ENCODE peak calls at places on chromosomes 7 and 10, in six cellular contexts. I is CD8-positive, alpha-beta T cell; C is endothelial cell; W is WTC11; P is psoas muscle; S is GM12864. D is an unnamed sample.
A peak's percentile ranks its signal among the peaks of the same experiment; 100 is the strongest.

GRCh38 chr10:99711129-99711719 is 20.7 kb downstream of the COX15 start:
- DNase-seq in W (no peak), S (peak; percentile 16), C (peak; percentile 22), P (no peak), I (peak; percentile 25), D (no peak)

GRCh38 chr7:77388055-77388454 is 28.1 kb downstream of the GSAP start:
- DNase-seq in W (no peak), C (no peak), S (no peak), I (no peak), P (no peak), D (no peak)

GRCh38 chr7:2175514-2175913 is 57.2 kb downstream of the MAD1L1 start:
- DNase-seq in I (no peak), W (no peak), C (no peak), P (no peak), S (no peak), D (no peak)

GRCh38 chr10:126902157-126902556 is 3.1 kb upstream of the DOCK1 start:
- DNase-seq in C (no peak), P (no peak), W (no peak), S (no peak), I (no peak), D (no peak)

GRCh38 chr10:132961864-132962622 is 19.7 kb upstream of the CFAP46 start:
- DNase-seq in I (peak; percentile 53), P (peak; percentile 56), C (peak; percentile 67), W (peak; percentile 85), S (no peak), D (no peak)

GRCh38 chr7:19491821-19492452 is 216.9 kb downstream of the POLR1F start:
- DNase-seq in C (no peak), S (no peak), P (no peak), I (no peak), W (no peak), D (no peak)

GRCh38 chr10:106043833-106044232 is 1120.7 kb downstream of the SORCS1 start:
- DNase-seq in W (no peak), P (no peak), S (no peak), I (no peak), C (no peak), D (no peak)

GRCh38 chr7:43513236-43513635 is 69.7 kb upstream of the STK17A start:
- DNase-seq in S (no peak), I (no peak), W (no peak), C (no peak), P (no peak), D (no peak)

GRCh38 chr10:73884017-73884416 is 9.7 kb upstream of the CAMK2G start:
- DNase-seq in W (no peak), S (no peak), C (no peak), P (no peak), I (no peak), D (no peak)

GRCh38 chr10:99859585-99859984 is 77.1 kb downstream of the ABCC2 start:
- DNase-seq in C (peak; percentile 41), I (no peak), S (no peak), P (no peak), W (peak; percentile 59), D (no peak)

GRCh38 chr7:25288536-25289283 is 60.4 kb upstream of the NPVF start:
- DNase-seq in I (no peak), C (no peak), S (no peak), W (no peak), P (no peak), D (no peak)

GRCh38 chr7:75983471-75984129 is 10.8 kb downstream of the TMEM120A start:
- DNase-seq in I (no peak), P (no peak), S (no peak), W (no peak), C (no peak), D (no peak)

GRCh38 chr7:121084748-121085336 is 96.3 kb downstream of the CPED1 start:
- DNase-seq in I (no peak), C (no peak), P (peak; percentile 26), S (no peak), W (no peak), D (no peak)

GRCh38 chr7:155594163-155594732 is 47.9 kb upstream of the CNPY1 start:
- DNase-seq in P (no peak), I (no peak), C (no peak), W (no peak), S (no peak), D (no peak)

GRCh38 chr10:112955736-112956421 is 5.8 kb downstream of the TCF7L2 start:
- DNase-seq in I (no peak), P (no peak), S (no peak), C (no peak), W (no peak), D (no peak)

GRCh38 chr7:55463863-55464262 is 98.7 kb downstream of the LANCL2 start:
- DNase-seq in P (no peak), S (no peak), I (no peak), C (no peak), W (no peak), D (no peak)

GRCh38 chr7:140810830-140811556 is 113.7 kb downstream of the BRAF start:
- DNase-seq in P (no peak), W (peak; percentile 52), I (peak; percentile 69), C (peak; percentile 72), S (peak; percentile 37), D (no peak)

GRCh38 chr10:83516788-83517187 is 622.5 kb upstream of the GHITM start:
- DNase-seq in C (no peak), I (no peak), S (no peak), W (no peak), P (no peak), D (no peak)

DNA sequence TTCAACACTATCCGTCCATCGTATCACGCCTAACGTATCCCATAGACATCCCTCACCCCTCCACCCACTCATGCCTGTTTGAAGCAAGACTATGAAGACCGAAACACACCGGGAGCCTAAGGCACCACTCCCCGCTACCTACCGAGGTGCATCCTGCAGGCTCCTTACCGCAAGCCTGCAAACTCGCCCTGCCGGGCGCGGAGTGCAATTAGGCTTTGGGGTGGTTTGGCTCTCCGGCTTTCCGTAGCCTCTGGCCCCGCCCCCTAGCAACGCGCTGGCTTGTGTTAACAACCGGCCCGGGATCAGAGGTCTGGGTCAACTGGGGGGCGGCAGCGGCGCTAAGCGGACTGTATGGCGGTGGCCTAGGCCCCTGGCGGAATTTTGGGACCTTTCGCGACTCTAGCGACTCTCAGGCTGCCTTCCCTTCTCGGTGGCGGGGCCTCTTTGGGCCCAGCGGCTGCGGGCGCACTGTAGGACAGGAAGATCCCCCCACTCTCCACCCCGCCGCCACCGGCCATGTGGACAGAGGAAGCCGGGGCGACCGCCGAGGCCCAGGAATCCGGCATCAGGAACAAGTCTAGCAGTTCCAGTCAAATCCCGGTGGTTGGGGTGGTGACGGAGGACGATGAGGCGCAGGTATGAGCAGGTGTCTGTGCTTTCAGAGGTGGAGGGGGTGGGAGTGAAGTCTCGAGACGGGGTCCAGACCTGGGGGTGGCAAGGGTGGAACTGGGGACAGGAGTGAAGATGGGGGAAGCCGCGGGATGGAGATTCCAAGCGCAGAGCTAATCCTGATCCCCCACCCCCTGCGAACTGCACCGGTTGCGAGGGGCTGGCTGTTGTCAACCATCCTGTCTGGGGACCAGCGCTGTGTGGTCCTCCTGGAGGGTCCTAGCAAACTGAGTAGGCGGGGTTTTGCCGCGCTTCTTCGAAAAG is at the start of gene CFAP69:
- DNase-seq in C (peak; percentile 93), W (peak; percentile 98), I (peak; percentile 86), S (peak; percentile 48), P (peak; percentile 92), D (peak; percentile 75)
- TF ChIP-seq CTCF in C (no peak), W (no peak), I (peak; percentile 19), S (peak; percentile 30), P (peak; percentile 24), D (no peak)

GRCh38 chr7:21767300-21767900 is 178.3 kb downstream of the CDCA7L start:
- DNase-seq in S (peak; percentile 58), C (peak; percentile 49), P (no peak), W (peak; percentile 65), I (no peak), D (no peak)
- TF ChIP-seq CTCF in S (peak; percentile 74), C (peak; percentile 63), P (no peak), W (peak; percentile 40), I (no peak), D (peak; percentile 64)

GRCh38 chr7:122887198-122887597 is 938 bp upstream of the CADPS2 start:
- DNase-seq in I (no peak), C (peak; percentile 58), S (no peak), W (peak; percentile 46), P (peak; percentile 54), D (no peak)
- TF ChIP-seq CTCF in I (no peak), C (no peak), S (no peak), W (no peak), P (no peak), D (no peak)

DNA sequence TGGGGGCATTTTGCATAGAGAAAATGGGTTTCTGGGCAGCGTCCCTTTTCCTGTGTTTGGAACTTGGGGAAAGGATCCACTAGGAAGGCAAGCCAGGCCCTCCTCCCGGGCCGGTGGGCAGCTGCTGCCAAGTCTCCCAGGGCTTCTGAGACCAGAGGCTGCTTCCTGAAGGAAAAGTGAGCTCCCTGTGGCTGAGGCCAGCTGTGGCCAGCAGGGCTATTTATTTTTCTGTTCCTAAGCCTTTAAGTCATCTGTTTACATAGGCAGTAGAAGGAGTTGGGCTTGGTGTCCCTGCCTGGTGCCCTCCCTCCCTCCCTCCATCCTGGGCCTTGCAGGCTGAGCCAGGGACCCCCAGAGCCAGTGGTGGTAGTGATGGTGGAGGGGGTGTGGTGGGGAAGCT is 70.5 kb upstream of the COL13A1 start:
- DNase-seq in P (no peak), S (no peak), C (no peak), I (no peak), W (no peak), D (no peak)
- TF ChIP-seq CTCF in P (no peak), S (no peak), C (no peak), I (no peak), W (no peak), D (no peak)

GRCh38 chr7:116293139-116293538 is 82.8 kb downstream of the TES start:
- DNase-seq in I (no peak), S (no peak), P (no peak), W (no peak), C (no peak), D (no peak)
- TF ChIP-seq CTCF in I (no peak), S (peak; percentile 13), P (no peak), W (no peak), C (peak; percentile 31), D (no peak)

D was measured in D721Med.